ENCODE peak calls at places on chromosomes 16 and 17, in six cellular contexts. S, H, X, V, P and M are unnamed samples.

GRCh38 chr16:56013962-56014552 is 138.9 kb upstream of the CES5A start:
- DNase-seq in S (peak; percentile 75), H (peak; percentile 33), X (peak; percentile 5), V (peak; percentile 1), P (no peak), M (no peak)

GRCh38 chr17:60664022-60664421 is 13.6 kb upstream of the BCAS3 start:
- DNase-seq in S (no peak), H (no peak), X (no peak), V (peak; percentile 41), P (no peak), M (no peak)

GRCh38 chr17:63698381-63698885 is 1.5 kb downstream of the LIMD2 start:
- DNase-seq in S (peak; percentile 48), H (no peak), X (no peak), V (no peak), P (no peak), M (no peak)

GRCh38 chr17:73801455-73802100 is 157.3 kb upstream of the SDK2 start:
- DNase-seq in S (no peak), H (no peak), X (no peak), V (no peak), P (no peak), M (no peak)

GRCh38 chr16:70470927-70471341 is 16.5 kb downstream of the FCSK start:
- DNase-seq in S (no peak), H (peak; percentile 72), X (no peak), V (peak; percentile 55), P (no peak), M (no peak)

GRCh38 chr16:89090182-89090630 is 3.4 kb upstream of the ACSF3 start:
- DNase-seq in S (no peak), H (no peak), X (no peak), V (no peak), P (no peak), M (no peak)

GRCh38 chr17:4513113-4514032 is 14.7 kb downstream of the SPNS2 start:
- DNase-seq in S (no peak), H (no peak), X (no peak), V (no peak), P (no peak), M (no peak)

GRCh38 chr16:81946206-81946605 is 65.1 kb downstream of the SDR42E1 start:
- DNase-seq in S (no peak), H (no peak), X (no peak), V (peak; percentile 7), P (no peak), M (peak; percentile 39)

GRCh38 chr17:56908061-56908542 is 5.7 kb downstream of the TRIM25 start:
- DNase-seq in S (peak; percentile 68), H (no peak), X (no peak), V (no peak), P (no peak), M (no peak)

GRCh38 chr16:57623251-57624043 is 5.0 kb upstream of the ADGRG1 start:
- DNase-seq in S (no peak), H (no peak), X (no peak), V (peak; percentile 50), P (peak; percentile 85), M (no peak)

GRCh38 chr17:61331886-61332285 is 67.8 kb upstream of the TBX2 start:
- DNase-seq in S (no peak), H (no peak), X (no peak), V (peak; percentile 66), P (no peak), M (no peak)

GRCh38 chr17:36001109-36001735 is at the start of gene CCL15:
- DNase-seq in S (no peak), H (no peak), X (no peak), V (no peak), P (no peak), M (no peak)

GRCh38 chr17:44102845-44103622 is 20.4 kb downstream of the HDAC5 start:
- DNase-seq in S (no peak), H (no peak), X (no peak), V (no peak), P (no peak), M (no peak)